ENCODE peak calls at places on chromosomes 3 and 15, in seven cellular contexts. One of them, this sample, is unnamed.

GRCh38 chr3:192727032-192727847 is at the start of gene FGF12:
- DNase-seq in colonic mucosa: peak; percentile 29
- DNase-seq in right lobe of liver: peak; percentile 52
- DNase-seq in neural progenitor cell: peak; percentile 96
- DNase-seq in bronchial epithelial cell: peak; percentile 55
- DNase-seq in stomach: peak; percentile 55
- DNase-seq in tibial artery: no peak
- DNase-seq in this sample: peak; percentile 46

GRCh38 chr15:58444056-58444455 is 12.3 kb downstream of the LIPC start:
- DNase-seq in colonic mucosa: no peak
- DNase-seq in right lobe of liver: no peak
- DNase-seq in neural progenitor cell: no peak
- DNase-seq in bronchial epithelial cell: no peak
- DNase-seq in stomach: no peak
- DNase-seq in tibial artery: no peak
- DNase-seq in this sample: no peak

GRCh38 chr15:83561661-83562060 is 92.3 kb upstream of the ADAMTSL3 start:
- DNase-seq in colonic mucosa: no peak
- DNase-seq in right lobe of liver: no peak
- DNase-seq in neural progenitor cell: no peak
- DNase-seq in bronchial epithelial cell: no peak
- DNase-seq in stomach: no peak
- DNase-seq in tibial artery: no peak
- DNase-seq in this sample: no peak

GRCh38 chr3:182910939-182911781 is 69.2 kb downstream of the DCUN1D1 start:
- DNase-seq in colonic mucosa: no peak
- DNase-seq in right lobe of liver: no peak
- DNase-seq in neural progenitor cell: no peak
- DNase-seq in bronchial epithelial cell: no peak
- DNase-seq in stomach: no peak
- DNase-seq in tibial artery: no peak
- DNase-seq in this sample: no peak

GRCh38 chr3:33032937-33033336 is 64.0 kb downstream of the GLB1 start:
- DNase-seq in colonic mucosa: no peak
- DNase-seq in right lobe of liver: no peak
- DNase-seq in neural progenitor cell: no peak
- DNase-seq in bronchial epithelial cell: peak; percentile 96
- DNase-seq in stomach: no peak
- DNase-seq in tibial artery: no peak
- DNase-seq in this sample: no peak

GRCh38 chr3:116849261-116849688 is 139.7 kb downstream of the TUSC7 start:
- DNase-seq in colonic mucosa: no peak
- DNase-seq in right lobe of liver: no peak
- DNase-seq in neural progenitor cell: no peak
- DNase-seq in bronchial epithelial cell: no peak
- DNase-seq in stomach: no peak
- DNase-seq in tibial artery: no peak
- DNase-seq in this sample: no peak

GRCh38 chr3:109643590-109643989 is 306.2 kb upstream of the DPPA4 start:
- DNase-seq in colonic mucosa: no peak
- DNase-seq in right lobe of liver: no peak
- DNase-seq in neural progenitor cell: no peak
- DNase-seq in bronchial epithelial cell: peak; percentile 77
- DNase-seq in stomach: no peak
- DNase-seq in tibial artery: no peak
- DNase-seq in this sample: no peak

GRCh38 chr3:128066111-128066510 is 13.9 kb downstream of the SEC61A1 start:
- DNase-seq in colonic mucosa: no peak
- DNase-seq in right lobe of liver: no peak
- DNase-seq in neural progenitor cell: no peak
- DNase-seq in bronchial epithelial cell: no peak
- DNase-seq in stomach: no peak
- DNase-seq in tibial artery: no peak
- DNase-seq in this sample: no peak

GRCh38 chr3:11749486-11749885 is 97.2 kb downstream of the TAMM41 start:
- DNase-seq in colonic mucosa: no peak
- DNase-seq in right lobe of liver: no peak
- DNase-seq in neural progenitor cell: no peak
- DNase-seq in bronchial epithelial cell: no peak
- DNase-seq in stomach: no peak
- DNase-seq in tibial artery: no peak
- DNase-seq in this sample: no peak

GRCh38 chr3:108124337-108125150 is 33.7 kb upstream of the CD47 start:
- DNase-seq in colonic mucosa: no peak
- DNase-seq in right lobe of liver: no peak
- DNase-seq in neural progenitor cell: no peak
- DNase-seq in bronchial epithelial cell: no peak
- DNase-seq in stomach: no peak
- DNase-seq in tibial artery: no peak
- DNase-seq in this sample: no peak

GRCh38 chr3:116020495-116020894 is 397.2 kb downstream of the GAP43 start:
- DNase-seq in colonic mucosa: no peak
- DNase-seq in right lobe of liver: no peak
- DNase-seq in neural progenitor cell: no peak
- DNase-seq in bronchial epithelial cell: peak; percentile 77
- DNase-seq in stomach: no peak
- DNase-seq in tibial artery: no peak
- DNase-seq in this sample: no peak

GRCh38 chr3:32310918-32311839 is 72.7 kb downstream of the CMTM8 start:
- DNase-seq in colonic mucosa: no peak
- DNase-seq in right lobe of liver: no peak
- DNase-seq in neural progenitor cell: no peak
- DNase-seq in bronchial epithelial cell: no peak
- DNase-seq in stomach: no peak
- DNase-seq in tibial artery: no peak
- DNase-seq in this sample: peak; percentile 1

GRCh38 chr3:119098620-119099222 is 47.2 kb upstream of the TEX55 start:
- DNase-seq in colonic mucosa: no peak
- DNase-seq in right lobe of liver: no peak
- DNase-seq in neural progenitor cell: peak; percentile 49
- DNase-seq in bronchial epithelial cell: peak; percentile 45
- DNase-seq in stomach: no peak
- DNase-seq in tibial artery: no peak
- DNase-seq in this sample: no peak

GRCh38 chr3:189842681-189843602 is 211.8 kb downstream of the TP63 start:
- DNase-seq in colonic mucosa: peak; percentile 26
- DNase-seq in right lobe of liver: no peak
- DNase-seq in neural progenitor cell: no peak
- DNase-seq in bronchial epithelial cell: peak; percentile 51
- DNase-seq in stomach: no peak
- DNase-seq in tibial artery: no peak
- DNase-seq in this sample: peak; percentile 48

GRCh38 chr3:16740531-16740930 is 135.3 kb upstream of the DAZL start:
- DNase-seq in colonic mucosa: no peak
- DNase-seq in right lobe of liver: no peak
- DNase-seq in neural progenitor cell: no peak
- DNase-seq in bronchial epithelial cell: peak; percentile 57
- DNase-seq in stomach: no peak
- DNase-seq in tibial artery: no peak
- DNase-seq in this sample: no peak

GRCh38 chr3:8406479-8406878 is 95.1 kb upstream of the LMCD1 start:
- DNase-seq in colonic mucosa: no peak
- DNase-seq in right lobe of liver: no peak
- DNase-seq in neural progenitor cell: no peak
- DNase-seq in bronchial epithelial cell: no peak
- DNase-seq in stomach: no peak
- DNase-seq in tibial artery: no peak
- DNase-seq in this sample: no peak

GRCh38 chr15:59303136-59303535 is 69.5 kb downstream of the MYO1E start:
- DNase-seq in colonic mucosa: no peak
- DNase-seq in right lobe of liver: no peak
- DNase-seq in neural progenitor cell: no peak
- DNase-seq in bronchial epithelial cell: no peak
- DNase-seq in stomach: no peak
- DNase-seq in tibial artery: no peak
- DNase-seq in this sample: no peak

GRCh38 chr3:138692152-138692551 is 83.6 kb downstream of the FAIM start:
- DNase-seq in colonic mucosa: no peak
- DNase-seq in right lobe of liver: no peak
- DNase-seq in neural progenitor cell: no peak
- DNase-seq in bronchial epithelial cell: no peak
- DNase-seq in stomach: no peak
- DNase-seq in tibial artery: no peak
- DNase-seq in this sample: no peak

GRCh38 chr15:75902129-75902557 is 1.5 kb upstream of the FBXO22 start:
- DNase-seq in colonic mucosa: no peak
- DNase-seq in right lobe of liver: no peak
- DNase-seq in neural progenitor cell: peak; percentile 73
- DNase-seq in bronchial epithelial cell: no peak
- DNase-seq in stomach: no peak
- DNase-seq in tibial artery: no peak
- DNase-seq in this sample: no peak

GRCh38 chr3:115958531-115958930 is 335.2 kb downstream of the GAP43 start:
- DNase-seq in colonic mucosa: no peak
- DNase-seq in right lobe of liver: no peak
- DNase-seq in neural progenitor cell: no peak
- DNase-seq in bronchial epithelial cell: no peak
- DNase-seq in stomach: no peak
- DNase-seq in tibial artery: no peak
- DNase-seq in this sample: no peak

GRCh38 chr3:134326760-134327593 is 47.3 kb downstream of the AMOTL2 start:
- DNase-seq in colonic mucosa: no peak
- DNase-seq in right lobe of liver: no peak
- DNase-seq in neural progenitor cell: peak; percentile 80
- DNase-seq in bronchial epithelial cell: peak; percentile 87
- DNase-seq in stomach: no peak
- DNase-seq in tibial artery: peak; percentile 88
- DNase-seq in this sample: no peak

GRCh38 chr15:60477991-60478632 is 830 bp downstream of the ICE2 start:
- DNase-seq in colonic mucosa: peak; percentile 20
- DNase-seq in right lobe of liver: no peak
- DNase-seq in neural progenitor cell: peak; percentile 9
- DNase-seq in bronchial epithelial cell: peak; percentile 39
- DNase-seq in stomach: no peak
- DNase-seq in tibial artery: no peak
- DNase-seq in this sample: no peak

GRCh38 chr3:155876537-155876936 is 6.1 kb downstream of the GMPS start:
- DNase-seq in colonic mucosa: no peak
- DNase-seq in right lobe of liver: no peak
- DNase-seq in neural progenitor cell: no peak
- DNase-seq in bronchial epithelial cell: no peak
- DNase-seq in stomach: no peak
- DNase-seq in tibial artery: no peak
- DNase-seq in this sample: no peak

GRCh38 chr15:68732451-68732850 is 88.2 kb downstream of the ANP32A start:
- DNase-seq in colonic mucosa: no peak
- DNase-seq in right lobe of liver: peak; percentile 35
- DNase-seq in neural progenitor cell: no peak
- DNase-seq in bronchial epithelial cell: no peak
- DNase-seq in stomach: no peak
- DNase-seq in tibial artery: no peak
- DNase-seq in this sample: no peak

GRCh38 chr3:134427400-134428111 is 53.3 kb upstream of the AMOTL2 start:
- DNase-seq in colonic mucosa: no peak
- DNase-seq in right lobe of liver: no peak
- DNase-seq in neural progenitor cell: no peak
- DNase-seq in bronchial epithelial cell: peak; percentile 99
- DNase-seq in stomach: no peak
- DNase-seq in tibial artery: peak; percentile 71
- DNase-seq in this sample: no peak

GRCh38 chr3:158458464-158458863 is 112.5 kb upstream of the MLF1 start:
- DNase-seq in colonic mucosa: no peak
- DNase-seq in right lobe of liver: no peak
- DNase-seq in neural progenitor cell: no peak
- DNase-seq in bronchial epithelial cell: peak; percentile 85
- DNase-seq in stomach: no peak
- DNase-seq in tibial artery: no peak
- DNase-seq in this sample: no peak

GRCh38 chr3:22360977-22361376 is 610.0 kb upstream of the ZNF385D start:
- DNase-seq in colonic mucosa: no peak
- DNase-seq in right lobe of liver: no peak
- DNase-seq in neural progenitor cell: no peak
- DNase-seq in bronchial epithelial cell: no peak
- DNase-seq in stomach: no peak
- DNase-seq in tibial artery: no peak
- DNase-seq in this sample: no peak

GRCh38 chr3:5078151-5078550 is 43.9 kb upstream of the ARL8B start:
- DNase-seq in colonic mucosa: no peak
- DNase-seq in right lobe of liver: no peak
- DNase-seq in neural progenitor cell: no peak
- DNase-seq in bronchial epithelial cell: peak; percentile 92
- DNase-seq in stomach: no peak
- DNase-seq in tibial artery: no peak
- DNase-seq in this sample: no peak

GRCh38 chr3:56621686-56622085 is 61.4 kb downstream of the TASOR start:
- DNase-seq in colonic mucosa: no peak
- DNase-seq in right lobe of liver: no peak
- DNase-seq in neural progenitor cell: no peak
- DNase-seq in bronchial epithelial cell: peak; percentile 65
- DNase-seq in stomach: no peak
- DNase-seq in tibial artery: no peak
- DNase-seq in this sample: no peak
- H3K36me3 ChIP-seq in colonic mucosa: peaks cover 19% of the 10 kb centered on the region
- H3K36me3 ChIP-seq in right lobe of liver: peaks cover 28% of the 10 kb centered on the region
- H3K36me3 ChIP-seq in neural progenitor cell: peaks cover 29% of the 10 kb centered on the region
- H3K36me3 ChIP-seq in bronchial epithelial cell: peaks cover 4% of the 10 kb centered on the region
- H3K36me3 ChIP-seq in stomach: peaks cover 90% of the 10 kb centered on the region
- H3K36me3 ChIP-seq in tibial artery: peaks cover 89% of the 10 kb centered on the region
- H3K36me3 ChIP-seq in this sample: no peaks in the 10 kb centered on the region

GRCh38 chr3:37338500-37338899 is 164.1 kb upstream of the LRRFIP2 start:
- DNase-seq in colonic mucosa: no peak
- DNase-seq in right lobe of liver: no peak
- DNase-seq in neural progenitor cell: no peak
- DNase-seq in bronchial epithelial cell: peak; percentile 32
- DNase-seq in stomach: no peak
- DNase-seq in tibial artery: no peak
- DNase-seq in this sample: no peak

DNA sequence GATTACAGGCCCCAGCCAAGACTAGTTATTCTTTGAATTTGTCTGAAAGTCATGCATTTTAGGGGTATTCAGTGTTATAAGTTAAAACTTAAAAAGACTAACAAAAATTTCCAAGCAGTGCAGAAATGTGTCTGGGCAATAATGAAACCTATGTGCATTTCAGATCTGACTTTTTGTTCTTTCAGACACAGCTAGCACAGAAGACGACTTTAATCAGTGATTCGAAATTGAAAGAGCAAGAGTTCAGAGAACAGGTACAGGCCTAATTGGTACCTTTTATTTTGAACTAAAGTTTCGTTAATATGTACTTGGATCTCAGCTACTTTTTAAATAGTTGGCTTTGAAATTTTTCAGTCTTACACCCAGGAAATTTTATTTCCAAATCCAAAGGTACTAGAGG is 163.1 kb upstream of the LRRFIP2 start:
- DNase-seq in colonic mucosa: no peak
- DNase-seq in right lobe of liver: no peak
- DNase-seq in neural progenitor cell: no peak
- DNase-seq in bronchial epithelial cell: no peak
- DNase-seq in stomach: no peak
- DNase-seq in tibial artery: no peak
- DNase-seq in this sample: no peak
- H3K36me3 ChIP-seq in colonic mucosa: peaks cover 8% of the 10 kb centered on the region
- H3K36me3 ChIP-seq in right lobe of liver: peaks cover 27% of the 10 kb centered on the region
- H3K36me3 ChIP-seq in neural progenitor cell: peaks cover 29% of the 10 kb centered on the region
- H3K36me3 ChIP-seq in bronchial epithelial cell: peaks cover 11% of the 10 kb centered on the region
- H3K36me3 ChIP-seq in stomach: peaks cover 100% of the 10 kb centered on the region
- H3K36me3 ChIP-seq in tibial artery: peaks cover 98% of the 10 kb centered on the region
- H3K36me3 ChIP-seq in this sample: no peaks in the 10 kb centered on the region

GRCh38 chr3:52145736-52146110 is 8.5 kb downstream of the POC1A start:
- DNase-seq in colonic mucosa: no peak
- DNase-seq in right lobe of liver: no peak
- DNase-seq in neural progenitor cell: no peak
- DNase-seq in bronchial epithelial cell: no peak
- DNase-seq in stomach: no peak
- DNase-seq in tibial artery: no peak
- DNase-seq in this sample: no peak
- H3K36me3 ChIP-seq in colonic mucosa: no peaks in the 10 kb centered on the region
- H3K36me3 ChIP-seq in right lobe of liver: no peaks in the 10 kb centered on the region
- H3K36me3 ChIP-seq in neural progenitor cell: no peaks in the 10 kb centered on the region
- H3K36me3 ChIP-seq in bronchial epithelial cell: peaks cover 4% of the 10 kb centered on the region
- H3K36me3 ChIP-seq in stomach: peaks cover 60% of the 10 kb centered on the region
- H3K36me3 ChIP-seq in tibial artery: no peaks in the 10 kb centered on the region
- H3K36me3 ChIP-seq in this sample: no peaks in the 10 kb centered on the region

GRCh38 chr15:90794538-90794937 is 73.8 kb upstream of the FURIN start:
- DNase-seq in colonic mucosa: no peak
- DNase-seq in right lobe of liver: no peak
- DNase-seq in neural progenitor cell: no peak
- DNase-seq in bronchial epithelial cell: no peak
- DNase-seq in stomach: no peak
- DNase-seq in tibial artery: no peak
- DNase-seq in this sample: no peak
- H3K36me3 ChIP-seq in colonic mucosa: no peaks in the 10 kb centered on the region
- H3K36me3 ChIP-seq in right lobe of liver: no peaks in the 10 kb centered on the region
- H3K36me3 ChIP-seq in neural progenitor cell: peaks cover 5% of the 10 kb centered on the region
- H3K36me3 ChIP-seq in bronchial epithelial cell: no peaks in the 10 kb centered on the region
- H3K36me3 ChIP-seq in stomach: no peaks in the 10 kb centered on the region
- H3K36me3 ChIP-seq in tibial artery: no peaks in the 10 kb centered on the region
- H3K36me3 ChIP-seq in this sample: no peaks in the 10 kb centered on the region